ENCODE peak calls at places on chromosomes 4 and X, in eight cellular contexts. M is activated naive CD8-positive, alpha-beta T cell treated with anti-CD3 and anti-CD28 coated beads, Interleukin-2, amount 50 U/mL, for 24 hours; L is NCI-H1417; R is CD8-positive, alpha-beta memory T cell; A is NCI-H460; K is ascending aorta; J is epithelial cell of esophagus; Y is coronary artery. S is an unnamed sample.

GRCh38 chrX:121323337-121323736 is 275.9 kb downstream of the GLUD2 start:
- DNase-seq in M (no peak), L (no peak), R (no peak), A (no peak), K (no peak), J (no peak), Y (no peak), S (no peak)

GRCh38 chr4:153113061-153113837 is 91.0 kb upstream of the TRIM2 start:
- DNase-seq in M (peak), L (no peak), R (no peak), A (no peak), K (no peak), J (no peak), Y (no peak), S (no peak)

GRCh38 chr4:137909910-137910309 is 332.2 kb downstream of the SLC7A11 start:
- DNase-seq in M (no peak), L (peak), R (no peak), A (no peak), K (no peak), J (peak), Y (no peak), S (peak)

GRCh38 chr4:173167793-173168395 is 717 bp upstream of the GALNT7 start:
- DNase-seq in M (no peak), L (peak), R (peak), A (no peak), K (no peak), J (peak), Y (no peak), S (peak)

GRCh38 chr4:106494066-106494465 is 125.5 kb upstream of the GIMD1 start:
- DNase-seq in M (no peak), L (no peak), R (no peak), A (no peak), K (no peak), J (peak), Y (no peak), S (no peak)

GRCh38 chrX:74286950-74287349 is 17.0 kb upstream of the ZCCHC13 start:
- DNase-seq in M (no peak), L (no peak), R (no peak), A (no peak), K (no peak), J (peak), Y (no peak), S (no peak)

GRCh38 chr4:110196206-110196870 is 2.1 kb downstream of the ELOVL6 start:
- DNase-seq in M (peak), L (peak), R (peak), A (no peak), K (peak), J (peak), Y (peak), S (peak)

GRCh38 chrX:42384956-42385355 is 393.0 kb downstream of the PPP1R2C start:
- DNase-seq in M (no peak), L (no peak), R (no peak), A (no peak), K (no peak), J (peak), Y (no peak), S (peak)

GRCh38 chr4:42578187-42578586 is 78.7 kb downstream of the ATP8A1 start:
- DNase-seq in M (no peak), L (no peak), R (no peak), A (no peak), K (no peak), J (no peak), Y (no peak), S (no peak)

GRCh38 chr4:123390846-123391456 is 5.6 kb upstream of the SPRY1 start:
- DNase-seq in M (no peak), L (peak), R (no peak), A (no peak), K (no peak), J (peak), Y (no peak), S (no peak)

GRCh38 chr4:40594261-40595178 is 35.1 kb downstream of the RBM47 start:
- DNase-seq in M (no peak), L (no peak), R (no peak), A (no peak), K (no peak), J (peak), Y (no peak), S (no peak)

GRCh38 chr4:66927937-66928336 is 617.4 kb downstream of the CENPC start:
- DNase-seq in M (no peak), L (peak), R (no peak), A (no peak), K (no peak), J (no peak), Y (no peak), S (no peak)

GRCh38 chr4:83285022-83285387 is 407 bp upstream of the COQ2 start:
- DNase-seq in M (peak), L (peak), R (no peak), A (peak), K (peak), J (peak), Y (no peak), S (peak)

GRCh38 chr4:100841911-100842310 is 324.1 kb upstream of the EMCN start:
- DNase-seq in M (no peak), L (no peak), R (no peak), A (no peak), K (no peak), J (peak), Y (no peak), S (no peak)

GRCh38 chrX:108696690-108697089 is 39.7 kb downstream of the IRS4 start:
- DNase-seq in M (no peak), L (no peak), R (no peak), A (no peak), K (no peak), J (peak), Y (no peak), S (no peak)

GRCh38 chr4:155371432-155372043 is 5.2 kb downstream of the MAP9 start:
- DNase-seq in M (no peak), L (no peak), R (peak), A (peak), K (no peak), J (peak), Y (no peak), S (no peak)

GRCh38 chr4:13872145-13872544 is 244.6 kb upstream of the BOD1L1 start:
- DNase-seq in M (no peak), L (no peak), R (no peak), A (no peak), K (no peak), J (peak), Y (no peak), S (no peak)

GRCh38 chr4:173745765-173746164 is 215.7 kb upstream of the HAND2 start:
- DNase-seq in M (no peak), L (no peak), R (no peak), A (no peak), K (no peak), J (no peak), Y (no peak), S (no peak)

GRCh38 chrX:114500622-114501021 is 83.3 kb upstream of the HTR2C start:
- DNase-seq in M (no peak), L (no peak), R (no peak), A (peak), K (no peak), J (no peak), Y (no peak), S (no peak)

GRCh38 chrX:23478056-23478455 is 143.4 kb downstream of the PTCHD1 start:
- DNase-seq in M (no peak), L (no peak), R (no peak), A (peak), K (no peak), J (peak), Y (no peak), S (no peak)

GRCh38 chr4:148445903-148446261 is 3.7 kb upstream of the NR3C2 start:
- DNase-seq in M (no peak), L (no peak), R (peak), A (no peak), K (no peak), J (no peak), Y (no peak), S (no peak)

GRCh38 chr4:143406523-143406922 is 69.8 kb downstream of the GAB1 start:
- DNase-seq in M (peak), L (no peak), R (no peak), A (no peak), K (peak), J (no peak), Y (peak), S (peak)

GRCh38 chrX:102155806-102156179 is at the start of gene BEX5:
- DNase-seq in M (peak), L (peak), R (peak), A (peak), K (peak), J (peak), Y (peak), S (peak)

S was measured in Calu3.